ENCODE peak calls at places on chromosomes 16 and 17, in six cellular contexts. U is brain microvascular endothelial cell, V is neural progenitor cell, S is cardiac fibroblast, B is stomach, H is fibroblast of lung. R is an unnamed sample.
A peak's percentile ranks its signal among the peaks of the same experiment; 100 is the strongest.

GRCh38 chr17:4301066-4301465 is 37.3 kb upstream of the ANKFY1 start:
- DNase-seq in U (no peak), V (no peak), S (no peak), B (no peak), H (no peak), R (no peak)

GRCh38 chr16:82671743-82672142 is 45.0 kb downstream of the CDH13 start:
- DNase-seq in U (no peak), V (peak; percentile 8), S (peak; percentile 15), B (no peak), H (no peak), R (no peak)

GRCh38 chr17:83181991-83182619 is 102.7 kb downstream of the METRNL start:
- DNase-seq in U (no peak), V (no peak), S (no peak), B (no peak), H (no peak), R (no peak)

GRCh38 chr16:31333686-31334649 is 21.0 kb upstream of the ITGAX start:
- DNase-seq in U (no peak), V (peak; percentile 43), S (peak; percentile 7), B (no peak), H (no peak), R (peak; percentile 4)

GRCh38 chr17:49849711-49850610 is 2.1 kb upstream of the TAC4 start:
- DNase-seq in U (no peak), V (no peak), S (no peak), B (no peak), H (no peak), R (no peak)

GRCh38 chr17:29572691-29573557 is 4.4 kb downstream of the TP53I13 start:
- DNase-seq in U (no peak), V (peak; percentile 82), S (peak; percentile 56), B (peak; percentile 52), H (peak; percentile 66), R (peak; percentile 70)

GRCh38 chr17:50354198-50354597 is 8.3 kb downstream of the XYLT2 start:
- DNase-seq in U (no peak), V (no peak), S (no peak), B (peak; percentile 25), H (no peak), R (no peak)

GRCh38 chr17:8698142-8699050 is 46.2 kb downstream of the CCDC42 start:
- DNase-seq in U (peak; percentile 65), V (no peak), S (peak; percentile 40), B (no peak), H (peak; percentile 84), R (peak; percentile 62)

GRCh38 chr16:86634290-86634689 is 55.9 kb downstream of the FOXL1 start:
- DNase-seq in U (peak; percentile 48), V (peak; percentile 27), S (peak; percentile 71), B (no peak), H (peak; percentile 40), R (no peak)

GRCh38 chr16:8109510-8110369 is 480.6 kb downstream of the TMEM114 start:
- DNase-seq in U (no peak), V (no peak), S (no peak), B (no peak), H (no peak), R (no peak)

GRCh38 chr16:30437511-30438046 is 7.7 kb upstream of the DCTPP1 start:
- DNase-seq in U (no peak), V (no peak), S (no peak), B (peak; percentile 47), H (no peak), R (no peak)

GRCh38 chr16:1551166-1551565 is 17.7 kb downstream of the TMEM204 start:
- DNase-seq in U (no peak), V (no peak), S (no peak), B (no peak), H (no peak), R (no peak)

GRCh38 chr16:85306071-85306792 is 194.0 kb upstream of the CIBAR2 start:
- DNase-seq in U (peak; percentile 81), V (peak; percentile 54), S (peak; percentile 75), B (peak; percentile 93), H (peak; percentile 72), R (peak; percentile 68)

GRCh38 chr17:36849871-36850348 is 87.4 kb upstream of the LHX1 start:
- DNase-seq in U (peak; percentile 75), V (peak; percentile 40), S (peak; percentile 79), B (no peak), H (peak; percentile 83), R (peak; percentile 65)

GRCh38 chr17:50864747-50865059 is 1.5 kb downstream of the TOB1 start:
- DNase-seq in U (no peak), V (peak; percentile 40), S (no peak), B (no peak), H (no peak), R (no peak)

GRCh38 chr16:2919511-2920255 is 8.0 kb downstream of the FLYWCH1 start:
- DNase-seq in U (peak; percentile 43), V (peak; percentile 76), S (peak; percentile 82), B (peak; percentile 62), H (peak; percentile 54), R (no peak)

GRCh38 chr17:49992191-49992932 is 2.7 kb downstream of the DLX3 start:
- DNase-seq in U (no peak), V (peak; percentile 3), S (no peak), B (no peak), H (no peak), R (no peak)

GRCh38 chr17:77890771-77891170 is 67.7 kb upstream of the TNRC6C start:
- DNase-seq in U (no peak), V (no peak), S (no peak), B (no peak), H (no peak), R (no peak)

GRCh38 chr17:21164226-21165019 is 37.7 kb downstream of the DHRS7B start:
- DNase-seq in U (no peak), V (no peak), S (no peak), B (no peak), H (no peak), R (no peak)

GRCh38 chr16:84478172-84478948 is 26.1 kb downstream of the MEAK7 start:
- DNase-seq in U (peak; percentile 47), V (no peak), S (peak; percentile 67), B (peak; percentile 14), H (peak; percentile 87), R (peak; percentile 67)

GRCh38 chr17:10757658-10758057 is 27.8 kb upstream of the TMEM220 start:
- DNase-seq in U (no peak), V (no peak), S (no peak), B (no peak), H (no peak), R (no peak)

GRCh38 chr17:75081611-75082540 is 5.9 kb upstream of the SLC16A5 start:
- DNase-seq in U (no peak), V (no peak), S (no peak), B (no peak), H (no peak), R (no peak)

GRCh38 chr16:728131-728889 is 1.4 kb downstream of the HAGHL start:
- DNase-seq in U (peak; percentile 63), V (peak; percentile 72), S (peak; percentile 79), B (peak; percentile 69), H (peak; percentile 81), R (peak; percentile 97)

GRCh38 chr16:69150146-69150865 is 17.9 kb downstream of the UTP4 start:
- DNase-seq in U (peak; percentile 78), V (peak; percentile 87), S (peak; percentile 87), B (peak; percentile 53), H (peak; percentile 58), R (peak; percentile 67)

GRCh38 chr17:22704674-22705073 is 1012.4 kb downstream of the KCNJ18 start:
- DNase-seq in U (no peak), V (no peak), S (no peak), B (no peak), H (no peak), R (no peak)

GRCh38 chr17:28726396-28726911 is 421 bp upstream of the TLCD1 start:
- DNase-seq in U (peak; percentile 28), V (peak; percentile 90), S (peak; percentile 57), B (peak; percentile 69), H (peak; percentile 58), R (peak; percentile 82)

GRCh38 chr16:8962393-8963009 is 1.2 kb downstream of the USP7 start:
- DNase-seq in U (no peak), V (peak; percentile 64), S (no peak), B (peak; percentile 50), H (no peak), R (peak; percentile 53)

GRCh38 chr17:76079577-76080206 is 710 bp downstream of the ZACN start:
- DNase-seq in U (no peak), V (peak; percentile 60), S (peak; percentile 20), B (no peak), H (no peak), R (no peak)

GRCh38 chr16:12067714-12068401 is 91.3 kb downstream of the SNX29 start:
- DNase-seq in U (peak; percentile 81), V (peak; percentile 77), S (peak; percentile 91), B (peak; percentile 72), H (peak; percentile 68), R (peak; percentile 91)

GRCh38 chr17:34443832-34444469 is 80.9 kb upstream of the CCL1 start:
- DNase-seq in U (no peak), V (peak; percentile 73), S (no peak), B (no peak), H (no peak), R (no peak)

GRCh38 chr16:30473231-30474061 is 904 bp downstream of the ITGAL start:
- DNase-seq in U (no peak), V (no peak), S (no peak), B (no peak), H (no peak), R (no peak)

GRCh38 chr16:68704232-68704867 is 32.7 kb upstream of the CDH1 start:
- DNase-seq in U (peak; percentile 63), V (peak; percentile 87), S (peak; percentile 72), B (peak; percentile 92), H (peak; percentile 59), R (peak; percentile 30)

GRCh38 chr17:49260011-49260921 is 29.7 kb upstream of the PHOSPHO1 start:
- DNase-seq in U (peak; percentile 79), V (peak; percentile 82), S (peak; percentile 92), B (peak; percentile 49), H (peak; percentile 89), R (peak; percentile 87)

DNA sequence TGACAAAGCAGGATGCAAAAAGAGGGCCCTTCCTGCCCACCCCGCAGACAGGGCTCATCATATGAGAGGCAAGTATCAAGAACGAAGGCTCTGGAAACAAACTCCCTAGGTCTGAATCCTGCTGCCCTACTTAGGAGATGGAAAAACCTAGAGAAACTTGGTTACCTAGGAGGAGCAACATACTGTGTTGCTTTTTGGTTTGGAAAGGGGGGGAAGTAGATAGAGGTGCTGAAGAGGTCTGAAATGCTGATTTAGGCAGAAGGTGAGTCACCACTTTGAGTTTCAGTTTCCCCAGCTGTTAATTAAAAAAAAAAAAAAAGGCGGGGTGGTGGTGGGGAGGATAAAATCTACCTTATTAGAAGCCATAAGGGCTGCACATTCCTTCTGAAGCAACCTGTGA is 1.5 kb downstream of the N4BP1 start:
- DNase-seq in U (no peak), V (no peak), S (no peak), B (no peak), H (peak; percentile 34), R (peak; percentile 26)
- H3K4me3 ChIP-seq in U (peak overlapping the region; percentile 93), V (peak overlapping the region; percentile 76), S (peak overlapping the region; percentile 94), B (peak overlapping the region; percentile 97), H (peak overlapping the region; percentile 80), R (peak overlapping the region; percentile 93)

GRCh38 chr16:4693296-4693955 is at the start of gene NUDT16L1:
- DNase-seq in U (peak; percentile 89), V (peak; percentile 99), S (peak; percentile 91), B (peak; percentile 98), H (peak; percentile 92), R (peak; percentile 96)
- TF ChIP-seq CTCF in U (no peak), V (peak; percentile 41), S (no peak), B (peak; percentile 57), H (no peak), R (no peak)

GRCh38 chr17:44280383-44280782 is 12.4 kb upstream of the SLC4A1 start:
- DNase-seq in U (no peak), V (no peak), S (no peak), B (no peak), H (no peak), R (no peak)
- H3K4me3 ChIP-seq in U (no peak overlapping the region), V (no peak overlapping the region), S (no peak overlapping the region), B (no peak overlapping the region), H (no peak overlapping the region), R (no peak overlapping the region)

GRCh38 chr16:27839419-27839818 is 224.1 kb downstream of the GSG1L start:
- DNase-seq in U (peak; percentile 33), V (no peak), S (peak; percentile 14), B (no peak), H (peak; percentile 61), R (peak; percentile 7)
- TF ChIP-seq CTCF in U (no peak), V (no peak), S (no peak), B (no peak), H (no peak), R (no peak)